ENCODE peak calls at places on chromosomes 16 and 17, in four cellular contexts. D is AG04449, O is fibroblast of lung, Y is cardiac fibroblast. U is an unnamed sample.

GRCh38 chr16:80909720-80910119 is 97.0 kb downstream of the CMC2 start:
- DNase-seq in D (no peak), O (no peak), Y (no peak), U (no peak)

GRCh38 chr16:15041260-15042011 is 14.4 kb downstream of the NTAN1 start:
- DNase-seq in D (no peak), O (peak), Y (peak), U (no peak)

GRCh38 chr16:89358030-89359005 is 132.0 kb downstream of the ANKRD11 start:
- DNase-seq in D (no peak), O (no peak), Y (no peak), U (no peak)

GRCh38 chr16:22633280-22633679 is 122.6 kb downstream of the NPIPB5 start:
- DNase-seq in D (no peak), O (no peak), Y (no peak), U (no peak)

GRCh38 chr17:79930077-79930785 is 91.0 kb upstream of the CBX4 start:
- DNase-seq in D (no peak), O (no peak), Y (no peak), U (no peak)

GRCh38 chr17:66904760-66905637 is 59.5 kb upstream of the CACNG4 start:
- DNase-seq in D (no peak), O (peak), Y (peak), U (peak)

GRCh38 chr17:40355123-40355803 is 9.3 kb downstream of the GJD3 start:
- DNase-seq in D (no peak), O (peak), Y (peak), U (no peak)

GRCh38 chr17:42414782-42415409 is 8.2 kb downstream of the CAVIN1 start:
- DNase-seq in D (no peak), O (no peak), Y (no peak), U (no peak)

GRCh38 chr16:54397190-54397835 is 110.7 kb upstream of the IRX3 start:
- DNase-seq in D (peak), O (no peak), Y (peak), U (no peak)

GRCh38 chr16:57531253-57531575 is 5.2 kb downstream of the CCDC102A start:
- DNase-seq in D (no peak), O (no peak), Y (no peak), U (no peak)

GRCh38 chr16:55506708-55507107 is 2.2 kb upstream of the LPCAT2 start:
- DNase-seq in D (no peak), O (no peak), Y (no peak), U (no peak)

GRCh38 chr16:55506083-55506482 is 2.8 kb upstream of the LPCAT2 start:
- DNase-seq in D (no peak), O (no peak), Y (no peak), U (no peak)

GRCh38 chr16:55510185-55510805 is 1.4 kb downstream of the LPCAT2 start:
- DNase-seq in D (no peak), O (no peak), Y (no peak), U (no peak)

GRCh38 chr16:55508271-55508921 is 476 bp upstream of the LPCAT2 start:
- DNase-seq in D (no peak), O (no peak), Y (no peak), U (no peak)

GRCh38 chr16:55508941-55509920 is at the start of gene LPCAT2:
- DNase-seq in D (no peak), O (peak), Y (peak), U (no peak)
- H3K4me3 ChIP-seq in D (peak), O (peak), Y (peak), U (peak)

GRCh38 chr16:65069766-65070165 is 52.1 kb downstream of the CDH11 start:
- DNase-seq in D (no peak), O (peak), Y (peak), U (no peak)
- H3K4me3 ChIP-seq in D (no peak), O (no peak), Y (no peak), U (no peak)

DNA sequence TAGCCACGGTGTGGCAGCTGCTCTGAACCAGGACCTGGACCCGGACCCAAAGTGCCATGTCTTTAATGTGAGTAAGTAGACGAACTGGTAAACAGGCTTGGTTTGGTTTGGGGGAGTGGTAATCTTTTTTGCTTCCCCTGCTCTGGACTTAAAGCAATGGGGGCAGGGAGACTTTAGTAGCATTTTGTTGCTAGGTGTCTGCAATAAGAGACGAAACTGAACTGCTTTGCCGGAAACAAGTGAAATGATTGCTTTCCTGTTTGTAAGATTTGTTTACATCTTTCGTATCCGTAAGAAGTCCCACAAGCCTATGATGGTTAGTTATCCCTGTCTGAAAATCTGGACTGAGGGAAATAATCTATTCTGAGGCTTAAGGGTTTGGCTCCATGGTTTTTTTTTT is 21.5 kb downstream of the PRCD start:
- DNase-seq in D (no peak), O (no peak), Y (no peak), U (no peak)
- H3K4me3 ChIP-seq in D (peak), O (peak), Y (no peak), U (no peak)

GRCh38 chr16:67661101-67661661 is 421 bp downstream of the PARD6A start:
- DNase-seq in D (no peak), O (peak), Y (peak), U (peak)
- H3K4me3 ChIP-seq in D (peak), O (peak), Y (peak), U (peak)

U was measured in epithelial cell of proximal tubule.